ENCODE peak calls at places on chromosomes 2 and 18, in eight cellular contexts. X, Y, B, Q, R, I, Z and V are unnamed samples.
A peak's percentile ranks its signal among the peaks of the same experiment; 100 is the strongest.

GRCh38 chr18:32333781-32334180 is 136.9 kb downstream of the GAREM1 start:
- DNase-seq in X (no peak), Y (no peak), B (no peak), Q (no peak), R (no peak), I (no peak), Z (no peak), V (no peak)

GRCh38 chr2:110777531-110778311 is 45.3 kb downstream of the ACOXL start:
- DNase-seq in X (no peak), Y (no peak), B (no peak), Q (no peak), R (no peak), I (no peak), Z (no peak), V (no peak)

GRCh38 chr2:198890490-198890889 is 567.2 kb downstream of the SATB2 start:
- DNase-seq in X (no peak), Y (no peak), B (no peak), Q (no peak), R (no peak), I (no peak), Z (no peak), V (no peak)

GRCh38 chr2:135984199-135985017 is 1.0 kb downstream of the DARS1 start:
- DNase-seq in X (no peak), Y (no peak), B (no peak), Q (no peak), R (no peak), I (peak; percentile 84), Z (no peak), V (no peak)

GRCh38 chr2:174522553-174522952 is 35.7 kb upstream of the GPR155 start:
- DNase-seq in X (no peak), Y (peak; percentile 14), B (no peak), Q (no peak), R (no peak), I (no peak), Z (no peak), V (no peak)

GRCh38 chr2:163191372-163191771 is 352.8 kb upstream of the KCNH7 start:
- DNase-seq in X (no peak), Y (peak; percentile 64), B (no peak), Q (no peak), R (no peak), I (no peak), Z (no peak), V (no peak)

GRCh38 chr2:210522399-210522798 is 34.0 kb upstream of the CPS1 start:
- DNase-seq in X (no peak), Y (no peak), B (no peak), Q (no peak), R (no peak), I (no peak), Z (no peak), V (no peak)

GRCh38 chr2:144096531-144096930 is 423.4 kb downstream of the ZEB2 start:
- DNase-seq in X (no peak), Y (no peak), B (no peak), Q (no peak), R (no peak), I (no peak), Z (no peak), V (no peak)

GRCh38 chr18:34224423-34225217 is at the start of gene NOL4:
- DNase-seq in X (peak; percentile 60), Y (peak; percentile 19), B (peak; percentile 67), Q (peak; percentile 45), R (no peak), I (no peak), Z (peak; percentile 74), V (no peak)

GRCh38 chr2:156396126-156396525 is 40.1 kb upstream of the GPD2 start:
- DNase-seq in X (no peak), Y (no peak), B (no peak), Q (no peak), R (no peak), I (peak; percentile 73), Z (no peak), V (no peak)

GRCh38 chr2:224038049-224038829 is 847 bp downstream of the SERPINE2 start:
- DNase-seq in X (peak; percentile 15), Y (peak; percentile 16), B (no peak), Q (no peak), R (peak; percentile 31), I (no peak), Z (peak; percentile 84), V (peak; percentile 46)

GRCh38 chr2:147294825-147295392 is 549.9 kb upstream of the ACVR2A start:
- DNase-seq in X (no peak), Y (no peak), B (no peak), Q (no peak), R (no peak), I (no peak), Z (no peak), V (no peak)

GRCh38 chr2:26979761-26980160 is 9.3 kb downstream of the MAPRE3 start:
- DNase-seq in X (no peak), Y (no peak), B (peak; percentile 70), Q (no peak), R (no peak), I (no peak), Z (no peak), V (no peak)

GRCh38 chr2:8684885-8685696 is 3.2 kb downstream of the ID2 start:
- DNase-seq in X (peak; percentile 86), Y (no peak), B (peak; percentile 83), Q (peak; percentile 60), R (no peak), I (no peak), Z (peak; percentile 90), V (no peak)

GRCh38 chr18:77063256-77063655 is 69.3 kb downstream of the MBP start:
- DNase-seq in X (peak; percentile 69), Y (no peak), B (no peak), Q (peak; percentile 45), R (peak; percentile 52), I (peak; percentile 69), Z (peak; percentile 90), V (peak; percentile 61)

GRCh38 chr18:77067315-77068061 is 65.1 kb downstream of the MBP start:
- DNase-seq in X (peak; percentile 63), Y (peak; percentile 86), B (peak; percentile 84), Q (peak; percentile 72), R (no peak), I (peak; percentile 59), Z (peak; percentile 89), V (no peak)

GRCh38 chr18:77066689-77067088 is 65.9 kb downstream of the MBP start:
- DNase-seq in X (no peak), Y (no peak), B (no peak), Q (no peak), R (no peak), I (no peak), Z (peak; percentile 69), V (no peak)

GRCh38 chr18:77066101-77066500 is 66.5 kb downstream of the MBP start:
- DNase-seq in X (no peak), Y (no peak), B (no peak), Q (no peak), R (no peak), I (no peak), Z (peak; percentile 68), V (no peak)

GRCh38 chr18:77065221-77065981 is 67.2 kb downstream of the MBP start:
- DNase-seq in X (no peak), Y (peak; percentile 59), B (no peak), Q (peak; percentile 53), R (no peak), I (peak; percentile 87), Z (peak; percentile 87), V (no peak)
- TF ChIP-seq POLR2AphosphoS5 in X (peak; percentile 39), Y (no peak), B (peak; percentile 71), Q (peak; percentile 46), R (no peak), I (no peak), Z (peak; percentile 77), V (no peak)

GRCh38 chr2:96116424-96116878 is at the start of gene ADRA2B:
- DNase-seq in X (peak; percentile 88), Y (peak; percentile 19), B (peak; percentile 60), Q (peak; percentile 86), R (peak; percentile 80), I (no peak), Z (peak; percentile 89), V (peak; percentile 91)
- TF ChIP-seq POLR2A in X (peak; percentile 25), Y (no peak), B (no peak), Q (no peak), R (no peak), I (no peak), Z (no peak), V (no peak)

GRCh38 chr2:241010531-241011295 is 12.3 kb downstream of the SNED1 start:
- DNase-seq in X (no peak), Y (no peak), B (peak; percentile 48), Q (no peak), R (no peak), I (no peak), Z (peak; percentile 69), V (no peak)

GRCh38 chr2:241011296-241011600 is 12.8 kb downstream of the SNED1 start:
- DNase-seq in X (no peak), Y (no peak), B (peak; percentile 46), Q (peak; percentile 11), R (no peak), I (no peak), Z (peak; percentile 71), V (no peak)

GRCh38 chr2:241008711-241009121 is 10.3 kb downstream of the SNED1 start:
- DNase-seq in X (no peak), Y (no peak), B (no peak), Q (peak; percentile 22), R (no peak), I (no peak), Z (peak; percentile 68), V (no peak)

GRCh38 chr2:241009191-241009590 is 10.8 kb downstream of the SNED1 start:
- DNase-seq in X (no peak), Y (no peak), B (peak; percentile 56), Q (no peak), R (no peak), I (no peak), Z (no peak), V (no peak)

DNA sequence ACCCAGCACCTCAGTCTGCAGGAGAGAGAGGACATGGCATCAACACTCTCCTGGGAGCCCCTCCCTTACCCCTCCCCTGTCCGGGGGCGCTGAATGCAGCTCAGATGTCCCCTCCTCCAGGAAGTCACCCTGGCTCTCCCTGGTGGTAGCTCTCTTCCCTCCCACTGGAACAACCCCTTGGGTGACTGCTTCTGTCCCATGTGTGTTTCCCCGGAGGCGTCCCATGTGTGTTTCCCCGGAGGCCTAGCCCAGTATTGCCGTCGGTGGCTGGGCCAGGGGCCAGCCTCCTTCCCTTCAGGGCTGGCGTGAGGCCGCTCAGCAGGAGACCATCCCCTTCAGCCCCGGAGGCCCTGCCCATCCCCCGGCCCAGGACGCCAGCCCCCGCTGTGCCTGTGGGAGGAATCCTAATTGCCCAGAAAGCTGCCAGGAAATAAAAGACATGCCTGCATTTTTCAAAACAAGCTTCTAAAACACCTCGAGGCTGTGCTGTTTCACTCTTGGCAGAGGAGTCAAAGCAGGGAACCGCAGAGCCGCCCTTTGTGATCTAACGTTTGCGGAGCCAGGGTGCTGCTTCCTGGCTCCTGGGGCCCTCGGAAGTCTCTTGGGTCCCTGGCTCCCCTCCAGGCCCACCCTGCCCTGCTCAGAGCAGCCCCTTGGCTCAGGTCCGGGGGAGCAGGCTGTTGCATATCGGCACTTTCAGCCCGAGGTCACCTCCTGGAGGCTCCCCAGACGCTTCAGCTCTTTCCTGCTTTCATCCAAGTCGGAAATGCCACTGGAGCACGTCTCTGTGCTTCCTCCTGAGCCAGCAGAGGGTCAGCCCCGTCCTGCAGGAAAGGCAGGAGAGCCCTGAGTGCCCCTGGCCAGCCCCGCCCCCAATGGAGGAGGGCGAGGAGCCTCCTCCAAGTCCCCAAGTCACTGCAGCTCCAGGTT is 11.4 kb downstream of the SNED1 start:
- DNase-seq in X (no peak), Y (peak; percentile 77), B (peak; percentile 75), Q (peak; percentile 45), R (no peak), I (no peak), Z (peak; percentile 80), V (peak; percentile 68)
- TF ChIP-seq POLR2AphosphoS5 in X (no peak), Y (peak; percentile 72), B (no peak), Q (no peak), R (no peak), I (no peak), Z (peak; percentile 4), V (no peak)

GRCh38 chr2:201883559-201883958 is 77.2 kb downstream of the CDK15 start:
- DNase-seq in X (no peak), Y (no peak), B (no peak), Q (no peak), R (no peak), I (no peak), Z (no peak), V (no peak)
- TF ChIP-seq POLR2A in X (no peak), Y (no peak), B (no peak), Q (no peak), R (no peak), I (no peak), Z (no peak), V (no peak)